ENCODE peak calls at places on chromosomes 2 and 18, in nine cellular contexts. E is fibroblast of lung; Z is activated CD4-positive, alpha-beta T cell treated with anti-CD3 and anti-CD28 coated beads, Interleukin-2, amount 50 U/mL, for 4 hours; Q is activated CD4-positive, CD25-positive, alpha-beta regulatory T cell treated with anti-CD3 and anti-CD28 coated beads, Interleukin-2, amount 50 U/mL, for 16 hours; U is astrocyte of the spinal cord; C is skeletal muscle cell; J is PC-3; Y is frontal cortex; P is OCI-LY7. I is an unnamed sample.

GRCh38 chr2:131029812-131030211 is 63.4 kb downstream of the FAM168B start:
- DNase-seq in E (no peak), Z (no peak), Q (no peak), U (no peak), C (no peak), J (no peak), Y (no peak), P (no peak), I (no peak)

GRCh38 chr2:156480376-156480775 is 44.2 kb downstream of the GPD2 start:
- DNase-seq in E (no peak), Z (no peak), Q (no peak), U (no peak), C (no peak), J (no peak), Y (no peak), P (no peak), I (no peak)

GRCh38 chr2:197079414-197079813 is 152.9 kb upstream of the PGAP1 start:
- DNase-seq in E (peak), Z (no peak), Q (no peak), U (peak), C (no peak), J (peak), Y (no peak), P (no peak), I (no peak)

GRCh38 chr2:95024960-95025405 is 525 bp upstream of the MAL start:
- DNase-seq in E (no peak), Z (no peak), Q (no peak), U (no peak), C (no peak), J (no peak), Y (peak), P (no peak), I (no peak)

GRCh38 chr2:226721541-226721940 is 78.1 kb downstream of the IRS1 start:
- DNase-seq in E (peak), Z (no peak), Q (no peak), U (no peak), C (no peak), J (no peak), Y (no peak), P (no peak), I (no peak)

GRCh38 chr2:98569197-98569793 is 39.0 kb downstream of the COA5 start:
- DNase-seq in E (no peak), Z (peak), Q (peak), U (no peak), C (no peak), J (peak), Y (no peak), P (peak), I (peak)

GRCh38 chr18:49656098-49656591 is 94.3 kb downstream of the LIPG start:
- DNase-seq in E (peak), Z (no peak), Q (no peak), U (peak), C (peak), J (peak), Y (no peak), P (no peak), I (no peak)

GRCh38 chr18:904135-905090 is at the start of gene ADCYAP1:
- DNase-seq in E (no peak), Z (no peak), Q (no peak), U (no peak), C (no peak), J (peak), Y (no peak), P (no peak), I (no peak)

GRCh38 chr18:48623468-48624220 is 84.8 kb downstream of the CTIF start:
- DNase-seq in E (peak), Z (no peak), Q (no peak), U (peak), C (peak), J (peak), Y (no peak), P (no peak), I (no peak)

GRCh38 chr2:121705390-121705789 is 31.3 kb downstream of the NIFK start:
- DNase-seq in E (no peak), Z (no peak), Q (no peak), U (no peak), C (no peak), J (no peak), Y (no peak), P (no peak), I (no peak)

GRCh38 chr2:20829861-20830260 is 7.0 kb upstream of the LDAH start:
- DNase-seq in E (no peak), Z (no peak), Q (no peak), U (no peak), C (no peak), J (no peak), Y (no peak), P (no peak), I (no peak)

GRCh38 chr2:240871071-240871958 is 2.7 kb downstream of the AGXT start:
- DNase-seq in E (no peak), Z (no peak), Q (no peak), U (no peak), C (no peak), J (no peak), Y (no peak), P (no peak), I (no peak)

GRCh38 chr2:135657806-135658582 is 83.7 kb upstream of the UBXN4 start:
- DNase-seq in E (no peak), Z (peak), Q (peak), U (no peak), C (no peak), J (no peak), Y (no peak), P (no peak), I (peak)

GRCh38 chr2:229378386-229378785 is 107.3 kb upstream of the PID1 start:
- DNase-seq in E (no peak), Z (no peak), Q (no peak), U (no peak), C (no peak), J (peak), Y (no peak), P (no peak), I (no peak)

GRCh38 chr2:217127744-217128143 is 267.9 kb upstream of the TNP1 start:
- DNase-seq in E (no peak), Z (no peak), Q (no peak), U (peak), C (no peak), J (no peak), Y (no peak), P (no peak), I (no peak)

GRCh38 chr18:51051105-51051712 is 21.2 kb downstream of the SMAD4 start:
- DNase-seq in E (peak), Z (no peak), Q (no peak), U (peak), C (no peak), J (peak), Y (no peak), P (peak), I (peak)

GRCh38 chr2:177740718-177741117 is 331.9 kb downstream of the PDE11A start:
- DNase-seq in E (peak), Z (no peak), Q (no peak), U (no peak), C (no peak), J (no peak), Y (no peak), P (no peak), I (no peak)

GRCh38 chr2:232900811-232901701 is 31.0 kb downstream of the SNORC start:
- DNase-seq in E (peak), Z (no peak), Q (no peak), U (no peak), C (no peak), J (no peak), Y (no peak), P (no peak), I (no peak)

GRCh38 chr18:72692086-72692485 is 147.9 kb upstream of the CBLN2 start:
- DNase-seq in E (no peak), Z (no peak), Q (no peak), U (no peak), C (no peak), J (no peak), Y (no peak), P (no peak), I (no peak)

GRCh38 chr2:200442471-200442870 is 67.4 kb downstream of the KCTD18 start:
- DNase-seq in E (peak), Z (no peak), Q (no peak), U (peak), C (no peak), J (no peak), Y (no peak), P (no peak), I (no peak)

GRCh38 chr18:44816449-44816848 is 135.8 kb downstream of the SETBP1 start:
- DNase-seq in E (no peak), Z (no peak), Q (no peak), U (no peak), C (no peak), J (no peak), Y (no peak), P (no peak), I (no peak)

GRCh38 chr2:162210385-162210784 is 32.9 kb downstream of the FAP start:
- DNase-seq in E (peak), Z (no peak), Q (no peak), U (peak), C (no peak), J (no peak), Y (no peak), P (no peak), I (no peak)

GRCh38 chr2:44740678-44741077 is 200.8 kb upstream of the SIX3 start:
- DNase-seq in E (peak), Z (no peak), Q (no peak), U (no peak), C (no peak), J (peak), Y (no peak), P (no peak), I (no peak)

I was measured in CD8-positive, alpha-beta T cell.